ENCODE peak calls at places on chromosomes 1 and 21, in six cellular contexts. R is adrenal gland; U is CD8-positive, alpha-beta T cell; V is heart left ventricle; H is uterus; B is tibial artery. N is an unnamed sample.

GRCh38 chr21:45471229-45472052 is 66.5 kb downstream of the COL18A1 start:
- DNase-seq in R (no peak), U (no peak), V (peak; percentile 75), H (peak; percentile 69), B (no peak), N (no peak)

GRCh38 chr1:2629627-2630497 is 3.0 kb downstream of the MMEL1 start:
- DNase-seq in R (no peak), U (no peak), V (no peak), H (no peak), B (no peak), N (no peak)

GRCh38 chr21:14877581-14878228 is 187.1 kb downstream of the NRIP1 start:
- DNase-seq in R (no peak), U (no peak), V (no peak), H (no peak), B (no peak), N (no peak)

GRCh38 chr1:31505884-31506497 is 70.3 kb upstream of the TINAGL1 start:
- DNase-seq in R (no peak), U (no peak), V (no peak), H (no peak), B (no peak), N (peak; percentile 27)

GRCh38 chr1:8122477-8123407 is 96.6 kb upstream of the ERRFI1 start:
- DNase-seq in R (no peak), U (no peak), V (no peak), H (peak; percentile 85), B (peak; percentile 48), N (no peak)

GRCh38 chr1:107559881-107560280 is 405.1 kb downstream of the VAV3 start:
- DNase-seq in R (no peak), U (no peak), V (no peak), H (no peak), B (no peak), N (no peak)

GRCh38 chr1:230699716-230700115 is 14.2 kb downstream of the AGT start:
- DNase-seq in R (no peak), U (no peak), V (no peak), H (no peak), B (no peak), N (no peak)

GRCh38 chr1:238199325-238199724 is 308.6 kb upstream of the ZP4 start:
- DNase-seq in R (no peak), U (no peak), V (no peak), H (no peak), B (no peak), N (no peak)

GRCh38 chr1:111769517-111770146 is 13.9 kb downstream of the DDX20 start:
- DNase-seq in R (no peak), U (peak; percentile 60), V (no peak), H (peak; percentile 60), B (no peak), N (peak; percentile 78)

DNA sequence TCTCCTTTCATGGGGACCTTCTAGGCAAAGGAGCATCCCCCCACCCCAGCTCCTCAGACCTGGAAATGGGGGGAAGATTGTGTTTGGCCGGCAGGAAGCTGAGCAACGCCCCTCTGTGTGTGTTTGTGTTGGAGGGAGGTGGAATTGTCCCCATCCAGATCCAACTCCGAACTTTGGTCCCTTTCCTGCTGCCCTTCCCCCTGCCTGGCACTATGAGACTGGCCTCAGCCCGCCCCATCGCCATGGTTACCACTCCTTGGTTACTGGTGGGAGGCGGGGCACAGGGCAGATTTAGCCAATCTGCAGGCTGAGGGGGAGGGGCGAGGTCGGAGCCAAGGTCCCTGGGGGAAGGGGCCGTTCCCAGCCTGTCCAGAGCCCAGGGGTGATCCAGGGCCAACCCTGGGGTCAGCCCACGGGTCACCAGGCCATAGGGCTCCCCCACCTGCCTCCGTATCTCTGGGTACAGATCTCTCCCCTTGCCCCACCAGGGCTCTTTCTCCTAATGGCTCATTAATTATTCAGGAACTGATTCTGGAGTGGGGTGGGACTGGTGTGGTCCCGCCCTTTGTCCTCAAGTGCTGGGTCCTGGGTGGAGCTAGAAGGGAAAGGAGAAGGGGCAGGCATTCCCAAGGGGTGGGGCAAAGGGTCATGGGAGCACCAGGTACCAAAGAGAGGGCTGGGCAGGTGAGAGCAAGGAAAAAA is 15.2 kb downstream of the PTPRF start:
- DNase-seq in R (peak; percentile 84), U (no peak), V (no peak), H (peak; percentile 52), B (peak; percentile 88), N (no peak)
- H3K4me1 ChIP-seq in R (peaks cover 5% of the 10 kb centered on the region), U (no peaks in the 10 kb centered on the region), V (peaks cover 6% of the 10 kb centered on the region), H (peaks cover 14% of the 10 kb centered on the region), B (peaks cover 51% of the 10 kb centered on the region), N (peaks cover 3% of the 10 kb centered on the region)

DNA sequence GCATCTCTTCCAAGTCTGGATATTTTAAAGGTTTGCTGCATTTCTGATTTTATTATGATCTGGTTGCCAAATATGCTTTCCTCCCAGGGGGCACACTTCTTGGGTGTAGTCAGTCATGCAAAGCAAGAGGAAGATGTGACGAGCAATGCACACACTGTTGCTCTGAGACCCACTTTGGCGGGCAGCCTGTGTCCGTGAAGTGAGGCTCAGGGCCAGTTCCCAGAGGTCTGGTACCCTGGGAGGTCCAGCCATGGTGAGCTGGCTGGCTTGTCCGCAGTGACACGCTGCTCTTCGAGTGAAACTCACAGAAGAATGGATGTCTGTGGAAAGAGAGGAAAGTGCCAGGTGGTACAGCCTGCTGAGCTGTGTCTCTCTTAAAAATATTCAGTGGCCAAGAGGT is 52.8 kb upstream of the EDN2 start:
- DNase-seq in R (no peak), U (no peak), V (peak; percentile 25), H (peak; percentile 9), B (peak; percentile 64), N (no peak)
- H3K4me1 ChIP-seq in R (no peaks in the 10 kb centered on the region), U (no peaks in the 10 kb centered on the region), V (peaks cover 27% of the 10 kb centered on the region), H (peaks cover 10% of the 10 kb centered on the region), B (peaks cover 36% of the 10 kb centered on the region), N (no peaks in the 10 kb centered on the region)

GRCh38 chr1:201173736-201174135 is 16.9 kb upstream of the IGFN1 start:
- DNase-seq in R (no peak), U (no peak), V (no peak), H (no peak), B (no peak), N (no peak)
- H3K4me1 ChIP-seq in R (peaks cover 7% of the 10 kb centered on the region), U (peaks cover 11% of the 10 kb centered on the region), V (peaks cover 3% of the 10 kb centered on the region), H (no peaks in the 10 kb centered on the region), B (peaks cover 12% of the 10 kb centered on the region), N (peaks cover 16% of the 10 kb centered on the region)

GRCh38 chr1:182226618-182227017 is 165.0 kb downstream of the GLUL start:
- DNase-seq in R (no peak), U (no peak), V (no peak), H (no peak), B (no peak), N (no peak)

GRCh38 chr1:182227864-182228547 is 163.6 kb downstream of the GLUL start:
- DNase-seq in R (no peak), U (no peak), V (no peak), H (no peak), B (no peak), N (no peak)

GRCh38 chr1:182229907-182230522 is 161.6 kb downstream of the GLUL start:
- DNase-seq in R (no peak), U (no peak), V (no peak), H (no peak), B (no peak), N (no peak)

GRCh38 chr1:182229451-182229850 is 162.1 kb downstream of the GLUL start:
- DNase-seq in R (no peak), U (no peak), V (no peak), H (no peak), B (no peak), N (no peak)
- H3K4me1 ChIP-seq in R (no peaks in the 10 kb centered on the region), U (no peaks in the 10 kb centered on the region), V (no peaks in the 10 kb centered on the region), H (no peaks in the 10 kb centered on the region), B (no peaks in the 10 kb centered on the region), N (no peaks in the 10 kb centered on the region)

DNA sequence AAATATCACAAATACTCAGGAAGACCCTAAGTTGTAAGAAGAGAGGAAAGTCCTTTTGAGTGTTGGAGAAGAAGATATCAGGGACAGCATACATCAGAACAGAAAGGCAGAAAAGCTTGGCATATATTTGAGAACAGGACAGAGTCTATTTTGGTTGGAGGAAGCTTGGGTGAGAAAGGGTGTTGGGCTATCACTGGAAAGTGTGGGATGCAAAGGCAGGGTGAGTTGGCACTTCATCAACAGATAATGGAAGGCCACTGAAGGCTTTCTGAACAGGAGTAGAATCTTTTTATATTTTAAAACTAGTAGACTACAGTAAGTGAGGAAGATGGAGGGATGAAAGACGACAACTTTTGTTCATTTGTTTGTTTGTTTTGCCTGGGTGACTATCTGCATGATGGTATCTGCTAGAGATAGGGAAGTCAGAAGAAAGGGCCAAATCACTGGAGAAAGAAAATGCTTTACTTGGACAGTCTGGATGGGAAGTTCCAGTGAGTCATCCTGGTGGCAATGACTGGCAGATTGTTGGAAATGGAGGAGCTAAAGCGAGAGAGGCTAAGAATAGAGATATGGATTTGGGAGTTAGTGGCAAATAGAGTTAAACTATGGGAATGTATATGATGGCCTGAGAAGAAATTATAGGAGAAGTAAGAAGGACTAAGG is 33.7 kb upstream of the KCNA2 start:
- DNase-seq in R (no peak), U (no peak), V (no peak), H (no peak), B (no peak), N (no peak)
- H3K4me1 ChIP-seq in R (no peaks in the 10 kb centered on the region), U (peaks cover 90% of the 10 kb centered on the region), V (peaks cover under 1% of the 10 kb centered on the region), H (peaks cover 1% of the 10 kb centered on the region), B (peaks cover 8% of the 10 kb centered on the region), N (peaks cover 66% of the 10 kb centered on the region)

GRCh38 chr1:10691740-10692125 is 104.7 kb downstream of the CASZ1 start:
- DNase-seq in R (no peak), U (no peak), V (no peak), H (no peak), B (peak; percentile 79), N (no peak)

GRCh38 chr1:10690484-10690883 is 106.0 kb downstream of the CASZ1 start:
- DNase-seq in R (no peak), U (no peak), V (no peak), H (no peak), B (no peak), N (no peak)

GRCh38 chr1:10693152-10693496 is 103.3 kb downstream of the CASZ1 start:
- DNase-seq in R (no peak), U (no peak), V (no peak), H (no peak), B (no peak), N (no peak)

GRCh38 chr1:10692401-10693021 is 103.9 kb downstream of the CASZ1 start:
- DNase-seq in R (no peak), U (peak; percentile 70), V (no peak), H (no peak), B (no peak), N (peak; percentile 79)

GRCh38 chr1:10691075-10691739 is 105.2 kb downstream of the CASZ1 start:
- DNase-seq in R (no peak), U (no peak), V (no peak), H (no peak), B (no peak), N (no peak)
- H3K4me1 ChIP-seq in R (peaks cover 11% of the 10 kb centered on the region), U (peaks cover 17% of the 10 kb centered on the region), V (peaks cover 76% of the 10 kb centered on the region), H (peaks cover 7% of the 10 kb centered on the region), B (peaks cover 83% of the 10 kb centered on the region), N (peaks cover 25% of the 10 kb centered on the region)

DNA sequence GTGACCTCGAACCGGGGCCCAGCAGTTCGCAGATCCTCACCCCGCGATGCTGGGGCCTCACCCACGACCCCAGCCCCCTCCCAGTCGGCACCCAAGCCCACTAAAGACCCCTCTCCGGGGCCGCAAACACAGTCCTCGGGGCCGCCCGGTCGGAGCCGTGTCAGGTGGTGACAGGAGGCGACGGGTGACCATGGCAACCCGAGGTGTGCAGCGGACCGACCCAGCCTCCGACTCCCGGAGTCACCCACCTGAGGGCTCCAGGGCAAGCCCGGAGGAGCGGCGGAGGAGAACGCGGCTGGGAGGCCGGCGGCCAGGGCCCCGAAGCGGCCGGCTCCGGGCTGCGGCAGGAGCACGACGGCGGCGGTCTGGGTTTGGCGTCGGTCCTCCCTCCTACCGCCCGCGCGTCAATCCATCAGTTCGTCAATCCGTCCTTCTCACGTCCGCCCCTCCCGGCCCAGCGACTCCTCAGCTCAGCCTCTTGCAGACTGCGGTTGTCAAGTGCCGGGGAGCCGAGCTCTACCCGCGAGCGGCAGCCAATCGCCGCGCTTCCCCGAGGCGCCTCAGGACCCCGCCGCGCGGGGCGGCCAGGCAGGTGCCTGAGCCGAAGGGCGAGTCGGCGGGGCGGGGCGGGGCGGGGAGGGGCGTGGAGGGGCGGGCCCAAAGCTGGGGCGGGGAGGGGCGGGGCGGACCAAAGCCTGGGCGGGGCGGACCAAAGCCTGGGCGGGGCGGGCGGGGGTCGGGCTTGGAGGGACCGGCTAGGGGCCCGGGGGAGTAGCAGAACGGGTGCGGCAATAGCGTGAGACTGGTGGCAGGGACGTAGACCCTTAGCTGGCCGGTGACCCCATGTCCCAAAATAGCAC is at the start of gene WDR47:
- DNase-seq in R (peak; percentile 96), U (peak; percentile 95), V (peak; percentile 97), H (peak; percentile 92), B (peak; percentile 98), N (peak; percentile 97)
- H3K4me1 ChIP-seq in R (no peaks in the 10 kb centered on the region), U (peaks cover 10% of the 10 kb centered on the region), V (peaks cover 7% of the 10 kb centered on the region), H (no peaks in the 10 kb centered on the region), B (peaks cover 10% of the 10 kb centered on the region), N (peaks cover 14% of the 10 kb centered on the region)

N was measured in CD4-positive, CD25-positive, alpha-beta regulatory T cell.